ENCODE peak calls at places on chromosomes 12 and 14, in six cellular contexts. Q is gastrocnemius medialis, D is thoracic aorta, O is adrenal gland, Z is hepatocyte, Y is RWPE2. V is an unnamed sample.

GRCh38 chr12:14910090-14910915 is 24.6 kb upstream of the MGP start:
- DNase-seq in Z (no peak), O (no peak), Q (no peak), D (no peak), Y (no peak), V (no peak)

GRCh38 chr14:80100681-80101080 is 110.6 kb downstream of the DIO2 start:
- DNase-seq in Y (no peak), Q (no peak), O (no peak), D (no peak), Z (no peak), V (no peak)

GRCh38 chr12:109728921-109729836 is 15.6 kb downstream of the FAM222A start:
- DNase-seq in Q (no peak), D (no peak), Y (peak; percentile 38), O (no peak), Z (no peak), V (no peak)

GRCh38 chr12:52811191-52812072 is 2.5 kb downstream of the KRT4 start:
- DNase-seq in Q (no peak), D (no peak), O (no peak), Y (no peak), Z (no peak), V (no peak)

GRCh38 chr14:32986791-32987545 is 48.3 kb downstream of the NPAS3 start:
- DNase-seq in D (no peak), O (no peak), Y (no peak), Q (no peak), Z (no peak), V (no peak)

GRCh38 chr14:74411671-74412070 is 14.3 kb downstream of the SYNDIG1L start:
- DNase-seq in D (no peak), Y (no peak), O (no peak), Z (no peak), Q (no peak), V (no peak)

GRCh38 chr12:49233842-49234526 is 30.9 kb upstream of the TUBA1C start:
- DNase-seq in Q (no peak), D (peak; percentile 12), Y (no peak), O (peak; percentile 48), Z (no peak), V (no peak)

GRCh38 chr14:77761205-77761931 is 412 bp upstream of the SNW1 start:
- DNase-seq in Z (peak; percentile 11), D (no peak), O (peak; percentile 25), Q (peak; percentile 20), Y (no peak), V (no peak)

GRCh38 chr14:104917992-104918391 is 6.7 kb upstream of the PLD4 start:
- DNase-seq in Q (no peak), Z (no peak), D (no peak), Y (no peak), O (no peak), V (no peak)

GRCh38 chr12:109656681-109657262 is 56.9 kb upstream of the FAM222A start:
- DNase-seq in O (no peak), D (no peak), Z (no peak), Y (no peak), Q (no peak), V (no peak)

GRCh38 chr14:59346796-59347510 is 118.2 kb downstream of the GPR135 start:
- DNase-seq in D (no peak), O (no peak), Q (no peak), Z (no peak), Y (no peak), V (no peak)

GRCh38 chr12:49673446-49674317 is 33.5 kb downstream of the FMNL3 start:
- DNase-seq in Y (no peak), Z (peak; percentile 92), D (peak; percentile 66), O (peak; percentile 92), Q (peak; percentile 78), V (peak; percentile 73)

GRCh38 chr14:102927346-102927877 is 4.9 kb downstream of the AMN start:
- DNase-seq in Y (no peak), Z (peak; percentile 71), D (no peak), O (no peak), Q (no peak), V (peak; percentile 98)

GRCh38 chr14:58626441-58626840 is 11.3 kb upstream of the DACT1 start:
- DNase-seq in Z (no peak), D (no peak), Y (no peak), O (no peak), Q (no peak), V (no peak)

GRCh38 chr14:97851438-97851995 is 1054.3 kb downstream of the VRK1 start:
- DNase-seq in Z (no peak), Q (no peak), D (no peak), Y (no peak), O (no peak), V (no peak)

GRCh38 chr12:88784166-88784565 is 203.9 kb upstream of the KITLG start:
- DNase-seq in O (no peak), Y (no peak), Q (no peak), Z (no peak), D (no peak), V (peak; percentile 2)

GRCh38 chr12:10088955-10089354 is 9.8 kb downstream of the CLEC1A start:
- DNase-seq in Z (no peak), D (no peak), Y (no peak), Q (no peak), O (no peak), V (no peak)

GRCh38 chr12:68276400-68276930 is 23.1 kb upstream of the IL22 start:
- DNase-seq in O (no peak), Q (no peak), D (no peak), Y (no peak), Z (no peak), V (no peak)

GRCh38 chr12:117854339-117855012 is 114.3 kb downstream of the KSR2 start:
- DNase-seq in Y (no peak), Z (peak; percentile 81), O (peak; percentile 15), D (no peak), Q (no peak), V (peak; percentile 51)

GRCh38 chr14:23352506-23353432 is at the start of gene SLC22A17:
- DNase-seq in Y (peak; percentile 82), D (peak; percentile 61), Z (peak; percentile 93), Q (no peak), O (peak; percentile 84), V (peak; percentile 39)

GRCh38 chr14:58060898-58061297 is 91.1 kb downstream of the ARMH4 start:
- DNase-seq in Y (no peak), D (no peak), O (no peak), Q (no peak), Z (no peak), V (no peak)

GRCh38 chr14:74579447-74580274 is 32.4 kb downstream of the LTBP2 start:
- DNase-seq in O (no peak), Q (no peak), Y (peak; percentile 90), D (no peak), Z (no peak), V (no peak)

GRCh38 chr14:99875421-99875820 is 82.2 kb downstream of the EML1 start:
- DNase-seq in O (no peak), Q (no peak), Z (no peak), D (no peak), Y (no peak), V (no peak)

GRCh38 chr12:14238224-14238792 is 127.2 kb upstream of the ATF7IP start:
- DNase-seq in Y (no peak), D (no peak), O (no peak), Z (peak; percentile 37), Q (no peak), V (no peak)

GRCh38 chr12:108321688-108322087 is 17.4 kb downstream of the CMKLR1 start:
- DNase-seq in Z (no peak), D (no peak), Q (no peak), Y (no peak), O (no peak), V (no peak)

GRCh38 chr12:499837-500458 is 40.2 kb downstream of the B4GALNT3 start:
- DNase-seq in O (no peak), Q (no peak), Y (no peak), Z (no peak), D (no peak), V (no peak)

GRCh38 chr12:95224202-95225170 is 6.9 kb downstream of the VEZT start:
- DNase-seq in Q (no peak), D (no peak), Y (no peak), O (peak; percentile 54), Z (no peak), V (no peak)

GRCh38 chr12:49282302-49282701 is 12.6 kb upstream of the PRPH start:
- DNase-seq in D (no peak), O (no peak), Y (no peak), Z (no peak), Q (no peak), V (no peak)

GRCh38 chr12:130375296-130375695 is 37.6 kb downstream of the PIWIL1 start:
- DNase-seq in O (no peak), Q (no peak), Y (no peak), D (no peak), Z (no peak), V (no peak)

DNA sequence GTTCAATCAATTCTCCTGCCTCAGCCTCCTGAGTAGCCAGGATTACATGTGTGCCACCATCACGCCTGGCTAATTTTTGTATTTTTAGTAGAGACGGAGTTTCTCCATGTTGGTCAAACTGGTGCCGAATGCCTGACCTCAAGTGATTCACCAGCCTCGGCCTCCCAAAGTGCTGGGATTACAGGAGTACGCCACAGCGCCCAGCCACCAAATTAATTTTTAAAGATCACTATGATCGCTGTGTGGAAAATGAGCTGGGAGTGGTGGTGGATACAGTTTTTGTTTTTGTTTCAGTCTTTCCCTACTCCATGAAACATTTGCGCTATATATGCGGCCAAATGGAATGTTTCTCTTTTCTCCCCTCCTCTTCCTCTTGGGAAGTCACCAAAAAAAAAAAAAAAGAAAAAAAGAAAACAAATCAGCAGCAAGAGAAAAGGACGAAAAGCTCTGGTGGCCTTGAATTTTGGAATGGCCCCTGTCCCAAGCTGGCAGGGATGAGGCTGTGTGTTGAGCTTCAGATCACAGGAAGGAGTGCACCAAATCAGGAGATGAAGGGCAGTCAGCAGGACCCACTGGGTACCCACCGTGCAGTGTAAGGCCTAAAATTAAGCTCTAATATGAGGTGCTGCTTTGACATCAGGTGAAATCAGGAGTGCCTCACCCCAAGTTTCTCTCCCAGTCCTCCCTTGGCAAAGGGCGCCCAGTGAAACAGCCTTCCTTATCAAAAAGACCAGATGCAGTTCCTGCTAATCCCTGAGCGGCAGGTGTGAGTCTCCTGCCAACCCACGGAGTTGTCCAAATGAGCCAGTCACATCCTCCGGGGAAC is 20.7 kb upstream of the P2RX4 start:
- DNase-seq in Q (no peak), Y (no peak), Z (no peak), O (no peak), D (no peak), V (peak; percentile 61)
- H3K27ac ChIP-seq in Q (no peak overlapping the region), Y (peak overlapping the region; percentile 80), Z (no peak overlapping the region), O (no peak overlapping the region), D (no peak overlapping the region), V (no peak overlapping the region)

DNA sequence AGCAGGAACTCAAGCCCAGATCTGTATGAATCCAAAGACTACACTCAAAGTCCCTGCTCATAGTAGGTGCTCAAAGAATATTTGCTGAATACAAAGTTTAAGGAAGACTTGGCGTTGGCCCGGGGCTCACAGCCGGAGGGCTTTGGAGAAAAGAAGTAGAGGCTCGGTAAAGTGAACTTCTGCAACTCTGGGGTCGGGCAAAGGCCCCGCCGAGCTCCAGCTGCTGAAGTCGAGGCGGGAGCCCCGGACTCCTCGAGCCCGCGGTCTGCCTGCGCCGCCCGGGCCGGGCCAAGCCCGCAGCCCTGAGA is 335 bp downstream of the GCN1 start:
- DNase-seq in O (no peak), Q (no peak), Z (no peak), Y (no peak), D (no peak), V (no peak)
- H3K4me1 ChIP-seq in O (peaks cover 21% of the 10 kb centered on the region), Q (peaks cover 25% of the 10 kb centered on the region), Z (peaks cover 22% of the 10 kb centered on the region), Y (peaks cover 12% of the 10 kb centered on the region), D (peaks cover 22% of the 10 kb centered on the region), V (peaks cover 4% of the 10 kb centered on the region)

GRCh38 chr12:115451151-115451784 is 767.3 kb upstream of the TBX3 start:
- DNase-seq in Y (no peak), Q (no peak), D (no peak), Z (no peak), O (no peak), V (peak; percentile 50)
- H3K4me3 ChIP-seq in Y (peak overlapping the region; percentile 27), Q (peak overlapping the region; percentile 32), D (peak overlapping the region; percentile 55), Z (no peak overlapping the region), O (peak overlapping the region; percentile 54), V (no peak overlapping the region)

GRCh38 chr12:99146185-99146584 is 501.1 kb downstream of the APAF1 start:
- DNase-seq in Y (no peak), Q (no peak), Z (no peak), D (no peak), O (no peak), V (no peak)
- H3K27ac ChIP-seq in Y (no peak overlapping the region), Q (no peak overlapping the region), Z (no peak overlapping the region), D (no peak overlapping the region), O (no peak overlapping the region), V (no peak overlapping the region)